ENCODE peak calls at places on chromosomes 13 and 19, in eight cellular contexts. One of them, this sample, is unnamed. For H3K36me3 and H3K4me1, the result is how much of the 10 kb centered on the place peaks cover.

GRCh38 chr13:111999352-111999751 is 67.6 kb upstream of the SOX1 start:
- DNase-seq in ascending aorta: no peak
- DNase-seq in ovary: no peak
- DNase-seq in lower lobe of right lung: no peak
- DNase-seq in transverse colon: no peak
- DNase-seq in stomach: no peak
- DNase-seq in suprapubic skin: no peak
- DNase-seq in cardiac muscle cell: no peak
- DNase-seq in this sample: no peak

GRCh38 chr13:95267662-95268369 is 33.4 kb downstream of the ABCC4 start:
- DNase-seq in lower lobe of right lung: no peak
- DNase-seq in ovary: no peak
- DNase-seq in ascending aorta: no peak
- DNase-seq in cardiac muscle cell: peak
- DNase-seq in suprapubic skin: no peak
- DNase-seq in transverse colon: peak
- DNase-seq in stomach: peak
- DNase-seq in this sample: no peak

GRCh38 chr13:95176611-95177259 is 124.5 kb downstream of the ABCC4 start:
- DNase-seq in ovary: no peak
- DNase-seq in transverse colon: no peak
- DNase-seq in cardiac muscle cell: peak
- DNase-seq in stomach: no peak
- DNase-seq in ascending aorta: no peak
- DNase-seq in suprapubic skin: no peak
- DNase-seq in lower lobe of right lung: no peak
- DNase-seq in this sample: no peak

GRCh38 chr13:23867027-23867491 is 22.1 kb downstream of the MIPEP start:
- DNase-seq in transverse colon: no peak
- DNase-seq in lower lobe of right lung: no peak
- DNase-seq in cardiac muscle cell: peak
- DNase-seq in stomach: no peak
- DNase-seq in suprapubic skin: no peak
- DNase-seq in ascending aorta: no peak
- DNase-seq in ovary: no peak
- DNase-seq in this sample: no peak

GRCh38 chr13:46893221-46893620 is 3.6 kb downstream of the HTR2A start:
- DNase-seq in cardiac muscle cell: no peak
- DNase-seq in ovary: no peak
- DNase-seq in suprapubic skin: no peak
- DNase-seq in stomach: no peak
- DNase-seq in transverse colon: no peak
- DNase-seq in ascending aorta: no peak
- DNase-seq in lower lobe of right lung: no peak
- DNase-seq in this sample: no peak

GRCh38 chr19:39752390-39752789 is 14.6 kb upstream of the CLC start:
- DNase-seq in transverse colon: no peak
- DNase-seq in ovary: no peak
- DNase-seq in stomach: no peak
- DNase-seq in lower lobe of right lung: no peak
- DNase-seq in ascending aorta: no peak
- DNase-seq in suprapubic skin: no peak
- DNase-seq in cardiac muscle cell: no peak
- DNase-seq in this sample: no peak

GRCh38 chr13:28707629-28708427 is 10.9 kb downstream of the SLC46A3 start:
- DNase-seq in cardiac muscle cell: peak
- DNase-seq in lower lobe of right lung: no peak
- DNase-seq in transverse colon: no peak
- DNase-seq in ascending aorta: no peak
- DNase-seq in ovary: no peak
- DNase-seq in suprapubic skin: no peak
- DNase-seq in stomach: no peak
- DNase-seq in this sample: no peak

GRCh38 chr19:27673986-27674385 is 1539.0 kb downstream of the UQCRFS1 start:
- DNase-seq in cardiac muscle cell: no peak
- DNase-seq in ascending aorta: no peak
- DNase-seq in ovary: no peak
- DNase-seq in suprapubic skin: peak
- DNase-seq in lower lobe of right lung: no peak
- DNase-seq in stomach: no peak
- DNase-seq in transverse colon: no peak
- DNase-seq in this sample: peak

GRCh38 chr13:72737033-72737432 is 9.3 kb downstream of the BORA start:
- DNase-seq in suprapubic skin: no peak
- DNase-seq in transverse colon: no peak
- DNase-seq in stomach: no peak
- DNase-seq in ascending aorta: no peak
- DNase-seq in ovary: no peak
- DNase-seq in cardiac muscle cell: no peak
- DNase-seq in lower lobe of right lung: no peak
- DNase-seq in this sample: no peak

GRCh38 chr13:97191615-97192014 is 30.5 kb upstream of the MBNL2 start:
- DNase-seq in ovary: no peak
- DNase-seq in lower lobe of right lung: no peak
- DNase-seq in transverse colon: no peak
- DNase-seq in suprapubic skin: no peak
- DNase-seq in cardiac muscle cell: no peak
- DNase-seq in stomach: no peak
- DNase-seq in ascending aorta: no peak
- DNase-seq in this sample: no peak

GRCh38 chr19:31586282-31586681 is 237.0 kb upstream of the TSHZ3 start:
- DNase-seq in transverse colon: no peak
- DNase-seq in lower lobe of right lung: no peak
- DNase-seq in cardiac muscle cell: no peak
- DNase-seq in ascending aorta: no peak
- DNase-seq in ovary: no peak
- DNase-seq in suprapubic skin: no peak
- DNase-seq in stomach: no peak
- DNase-seq in this sample: no peak

GRCh38 chr19:31578326-31578725 is 229.1 kb upstream of the TSHZ3 start:
- DNase-seq in cardiac muscle cell: no peak
- DNase-seq in stomach: no peak
- DNase-seq in ovary: no peak
- DNase-seq in lower lobe of right lung: no peak
- DNase-seq in suprapubic skin: no peak
- DNase-seq in transverse colon: no peak
- DNase-seq in ascending aorta: no peak
- DNase-seq in this sample: peak

GRCh38 chr19:31589109-31589508 is 239.9 kb upstream of the TSHZ3 start:
- DNase-seq in lower lobe of right lung: no peak
- DNase-seq in stomach: no peak
- DNase-seq in cardiac muscle cell: no peak
- DNase-seq in suprapubic skin: no peak
- DNase-seq in transverse colon: no peak
- DNase-seq in ovary: no peak
- DNase-seq in ascending aorta: no peak
- DNase-seq in this sample: no peak

DNA sequence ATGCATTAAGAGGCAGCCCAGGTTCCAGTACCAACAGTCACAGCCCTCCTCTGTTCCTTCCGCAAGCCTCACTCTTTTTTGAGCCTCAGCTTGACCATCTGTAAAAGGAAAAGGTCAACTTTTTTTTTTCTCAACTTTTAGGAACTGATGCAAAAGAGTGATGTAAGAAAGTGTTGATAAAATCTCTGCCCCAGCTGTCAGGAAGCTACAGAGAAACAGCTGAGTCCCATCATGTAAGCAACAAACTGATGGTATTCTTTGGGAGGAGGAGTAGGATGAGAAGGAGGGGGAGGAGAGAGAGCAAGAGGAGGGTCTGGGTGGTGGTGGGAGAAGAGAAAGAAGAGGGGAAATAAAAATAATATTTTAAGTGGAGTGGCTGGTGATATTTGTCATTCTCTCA is 233.9 kb upstream of the TSHZ3 start:
- DNase-seq in ascending aorta: no peak
- DNase-seq in lower lobe of right lung: no peak
- DNase-seq in stomach: no peak
- DNase-seq in ovary: no peak
- DNase-seq in cardiac muscle cell: peak
- DNase-seq in suprapubic skin: no peak
- DNase-seq in transverse colon: no peak
- DNase-seq in this sample: no peak
- H3K27ac ChIP-seq in ascending aorta: no peak
- H3K27ac ChIP-seq in lower lobe of right lung: no peak
- H3K27ac ChIP-seq in stomach: peak
- H3K27ac ChIP-seq in ovary: no peak
- H3K27ac ChIP-seq in cardiac muscle cell: no peak
- H3K27ac ChIP-seq in suprapubic skin: no peak
- H3K27ac ChIP-seq in transverse colon: peak
- H3K27ac ChIP-seq in this sample: no peak

GRCh38 chr13:40940841-40941240 is 78.3 kb downstream of the ELF1 start:
- DNase-seq in ascending aorta: no peak
- DNase-seq in cardiac muscle cell: peak
- DNase-seq in transverse colon: no peak
- DNase-seq in suprapubic skin: no peak
- DNase-seq in stomach: no peak
- DNase-seq in ovary: no peak
- DNase-seq in lower lobe of right lung: no peak
- DNase-seq in this sample: no peak
- H3K36me3 ChIP-seq in ascending aorta: under half
- H3K36me3 ChIP-seq in cardiac muscle cell: under half
- H3K36me3 ChIP-seq in transverse colon: under half
- H3K36me3 ChIP-seq in suprapubic skin: half or more
- H3K36me3 ChIP-seq in stomach: half or more
- H3K36me3 ChIP-seq in ovary: under half
- H3K36me3 ChIP-seq in lower lobe of right lung: half or more
- H3K36me3 ChIP-seq in this sample: under half

DNA sequence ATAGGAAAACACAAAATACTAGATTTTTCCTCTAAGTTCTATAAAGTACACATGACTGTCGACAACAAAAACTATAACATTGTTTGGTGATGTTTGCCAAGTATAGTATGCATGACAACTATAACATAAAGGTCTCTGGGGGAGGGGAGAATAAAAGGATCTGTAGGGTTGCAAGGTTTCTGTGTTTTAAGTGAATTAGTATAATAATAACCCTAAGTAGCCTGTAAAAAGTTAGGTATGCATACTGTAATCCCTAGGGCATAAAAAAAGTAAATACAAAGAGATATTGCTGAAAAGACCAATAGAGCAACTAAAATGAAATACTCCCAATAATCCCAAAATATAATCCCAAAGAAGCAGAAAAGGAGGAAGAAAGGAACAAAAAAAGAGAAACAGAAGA is 14.6 kb downstream of the MYCBP2 start:
- DNase-seq in ascending aorta: no peak
- DNase-seq in suprapubic skin: no peak
- DNase-seq in cardiac muscle cell: no peak
- DNase-seq in ovary: no peak
- DNase-seq in lower lobe of right lung: no peak
- DNase-seq in stomach: no peak
- DNase-seq in transverse colon: no peak
- DNase-seq in this sample: no peak
- H3K4me1 ChIP-seq in ascending aorta: under half
- H3K4me1 ChIP-seq in suprapubic skin: under half
- H3K4me1 ChIP-seq in cardiac muscle cell: under half
- H3K4me1 ChIP-seq in ovary: under half
- H3K4me1 ChIP-seq in lower lobe of right lung: half or more
- H3K4me1 ChIP-seq in stomach: half or more
- H3K4me1 ChIP-seq in transverse colon: under half
- H3K4me1 ChIP-seq in this sample: under half

DNA sequence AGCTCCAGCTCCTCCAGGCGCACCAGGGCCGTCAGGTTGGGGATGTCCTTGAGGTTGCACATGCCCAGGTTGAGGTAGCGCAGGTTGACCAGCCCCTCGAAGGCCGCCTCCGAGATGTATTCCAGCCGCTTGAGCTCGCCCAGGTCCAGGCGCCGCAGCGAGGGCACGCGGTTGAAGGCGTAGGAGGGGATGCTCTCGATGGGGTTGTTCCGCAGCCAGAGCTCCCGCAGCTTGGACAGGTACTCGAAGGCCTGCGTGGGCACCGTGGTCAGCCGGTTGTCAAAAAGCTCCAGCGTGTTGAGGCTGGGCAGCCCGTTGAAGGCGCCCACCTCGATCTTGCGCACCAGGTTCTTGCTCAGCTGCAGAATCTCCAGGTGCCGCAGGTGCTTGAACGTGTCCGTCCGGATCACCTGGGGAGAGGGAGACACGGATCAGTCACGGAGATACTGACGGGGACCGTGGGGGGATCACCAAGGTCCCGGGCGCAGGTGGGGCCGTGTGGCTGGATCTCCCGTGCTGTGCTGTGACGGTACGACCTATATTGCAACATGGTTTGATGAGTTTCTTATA is 5.4 kb upstream of the ASPDH start:
- DNase-seq in stomach: no peak
- DNase-seq in cardiac muscle cell: no peak
- DNase-seq in suprapubic skin: peak
- DNase-seq in transverse colon: no peak
- DNase-seq in lower lobe of right lung: peak
- DNase-seq in ovary: no peak
- DNase-seq in ascending aorta: no peak
- DNase-seq in this sample: no peak
- H3K27ac ChIP-seq in stomach: no peak
- H3K27ac ChIP-seq in cardiac muscle cell: no peak
- H3K27ac ChIP-seq in suprapubic skin: no peak
- H3K27ac ChIP-seq in transverse colon: no peak
- H3K27ac ChIP-seq in lower lobe of right lung: no peak
- H3K27ac ChIP-seq in ovary: no peak
- H3K27ac ChIP-seq in ascending aorta: no peak
- H3K27ac ChIP-seq in this sample: no peak

DNA sequence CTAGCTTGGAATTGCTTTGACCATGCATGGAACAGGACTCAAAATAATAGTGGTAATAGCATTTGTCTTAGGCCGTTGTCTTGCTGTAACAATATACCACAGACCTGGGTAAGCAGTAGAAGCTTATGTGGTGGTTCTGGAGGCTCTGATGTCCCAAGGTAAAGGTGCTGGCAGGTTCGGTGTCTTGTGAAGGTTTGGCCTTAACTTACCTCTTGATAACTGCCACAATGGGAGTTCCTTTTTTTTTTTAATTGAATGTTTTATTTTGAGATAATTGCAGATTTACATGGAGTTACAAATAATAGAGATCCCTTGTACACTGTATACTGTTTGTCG is 5.8 kb downstream of the RPL21 start:
- DNase-seq in ovary: no peak
- DNase-seq in ascending aorta: no peak
- DNase-seq in stomach: no peak
- DNase-seq in suprapubic skin: no peak
- DNase-seq in cardiac muscle cell: no peak
- DNase-seq in lower lobe of right lung: no peak
- DNase-seq in transverse colon: no peak
- DNase-seq in this sample: no peak
- H3K36me3 ChIP-seq in ovary: under half
- H3K36me3 ChIP-seq in ascending aorta: under half
- H3K36me3 ChIP-seq in stomach: half or more
- H3K36me3 ChIP-seq in suprapubic skin: under half
- H3K36me3 ChIP-seq in cardiac muscle cell: under half
- H3K36me3 ChIP-seq in lower lobe of right lung: half or more
- H3K36me3 ChIP-seq in transverse colon: under half
- H3K36me3 ChIP-seq in this sample: half or more

GRCh38 chr13:62278271-62278670 is 862.6 kb upstream of the PCDH20 start:
- DNase-seq in transverse colon: no peak
- DNase-seq in lower lobe of right lung: no peak
- DNase-seq in stomach: no peak
- DNase-seq in suprapubic skin: no peak
- DNase-seq in ascending aorta: no peak
- DNase-seq in ovary: no peak
- DNase-seq in cardiac muscle cell: no peak
- DNase-seq in this sample: no peak
- H3K4me1 ChIP-seq in transverse colon: under half
- H3K4me1 ChIP-seq in lower lobe of right lung: under half
- H3K4me1 ChIP-seq in stomach: under half
- H3K4me1 ChIP-seq in suprapubic skin: under half
- H3K4me1 ChIP-seq in ascending aorta: under half
- H3K4me1 ChIP-seq in ovary: under half
- H3K4me1 ChIP-seq in cardiac muscle cell: under half
- H3K4me1 ChIP-seq in this sample: under half